ENCODE peak calls at places on chromosomes 5 and 9, in nine cellular contexts. H is cardiac muscle cell, P is nephron progenitor cell, A is psoas muscle, D is lower leg skin, W is mesothelial cell of epicardium, Y is cardiac fibroblast, R is body of pancreas, Z is GM23338. J is an unnamed sample.
A peak's percentile ranks its signal among the peaks of the same experiment; 100 is the strongest.

GRCh38 chr5:108216890-108217289 is 165.0 kb downstream of the FBXL17 start:
- DNase-seq in H (no peak), P (no peak), A (no peak), D (no peak), W (no peak), Y (peak; percentile 31), R (no peak), Z (no peak), J (no peak)

GRCh38 chr5:114419941-114420340 is 58.1 kb downstream of the KCNN2 start:
- DNase-seq in H (no peak), P (no peak), A (no peak), D (no peak), W (no peak), Y (peak; percentile 1), R (no peak), Z (no peak), J (no peak)

GRCh38 chr5:180718810-180719453 is 20.9 kb downstream of the OR2Y1 start:
- DNase-seq in H (peak; percentile 57), P (peak; percentile 27), A (no peak), D (no peak), W (no peak), Y (peak; percentile 50), R (no peak), Z (peak; percentile 69), J (peak; percentile 44)

GRCh38 chr5:65530904-65531303 is 32.1 kb downstream of the CENPK start:
- DNase-seq in H (no peak), P (no peak), A (no peak), D (no peak), W (no peak), Y (no peak), R (no peak), Z (no peak), J (no peak)

GRCh38 chr9:96638606-96639364 is 16.3 kb downstream of the PRXL2C start:
- DNase-seq in H (no peak), P (no peak), A (no peak), D (no peak), W (no peak), Y (no peak), R (no peak), Z (peak; percentile 43), J (no peak)

GRCh38 chr5:33491941-33492340 is 51.2 kb downstream of the TARS1 start:
- DNase-seq in H (no peak), P (no peak), A (no peak), D (no peak), W (no peak), Y (no peak), R (no peak), Z (no peak), J (no peak)

GRCh38 chr5:116650964-116651363 is 76.3 kb upstream of the SEMA6A start:
- DNase-seq in H (no peak), P (no peak), A (no peak), D (no peak), W (no peak), Y (no peak), R (no peak), Z (no peak), J (no peak)

GRCh38 chr5:67003373-67003905 is 193.2 kb downstream of the CD180 start:
- DNase-seq in H (no peak), P (no peak), A (no peak), D (no peak), W (no peak), Y (no peak), R (no peak), Z (no peak), J (no peak)

GRCh38 chr5:132090107-132090506 is 16.5 kb downstream of the CSF2 start:
- DNase-seq in H (no peak), P (no peak), A (no peak), D (no peak), W (no peak), Y (peak; percentile 73), R (no peak), Z (no peak), J (no peak)

GRCh38 chr5:152270117-152270516 is 135.0 kb downstream of the NMUR2 start:
- DNase-seq in H (no peak), P (no peak), A (no peak), D (no peak), W (no peak), Y (no peak), R (no peak), Z (no peak), J (no peak)
- TF ChIP-seq CTCF in H (no peak), P (no peak), A (no peak), D (no peak), W (no peak), Y (no peak), R (no peak), Z (no peak), J (no peak)

GRCh38 chr5:10724799-10725507 is 36.1 kb downstream of the DAP start:
- DNase-seq in H (no peak), P (no peak), A (peak; percentile 79), D (no peak), W (no peak), Y (peak; percentile 87), R (peak; percentile 72), Z (peak; percentile 54), J (no peak)
- TF ChIP-seq CTCF in H (peak; percentile 57), P (no peak), A (no peak), D (no peak), W (no peak), Y (peak; percentile 63), R (peak; percentile 24), Z (peak; percentile 40), J (no peak)

GRCh38 chr5:34656001-34656699 is at the start of gene RAI14:
- DNase-seq in H (peak; percentile 86), P (peak; percentile 85), A (peak; percentile 79), D (peak; percentile 53), W (peak; percentile 62), Y (peak; percentile 94), R (peak; percentile 84), Z (peak; percentile 87), J (peak; percentile 45)

GRCh38 chr5:34656700-34657549 is 797 bp downstream of the RAI14 start:
- DNase-seq in H (peak; percentile 33), P (peak; percentile 45), A (no peak), D (no peak), W (peak; percentile 34), Y (peak; percentile 39), R (peak; percentile 24), Z (peak; percentile 55), J (peak; percentile 48)

GRCh38 chr5:34657550-34657921 is 1.4 kb downstream of the RAI14 start:
- DNase-seq in H (peak; percentile 44), P (peak; percentile 50), A (peak; percentile 56), D (no peak), W (no peak), Y (peak; percentile 72), R (peak; percentile 17), Z (peak; percentile 67), J (peak; percentile 34)

GRCh38 chr5:34659168-34659567 is 3.0 kb downstream of the RAI14 start:
- DNase-seq in H (no peak), P (no peak), A (no peak), D (no peak), W (no peak), Y (no peak), R (no peak), Z (no peak), J (no peak)

DNA sequence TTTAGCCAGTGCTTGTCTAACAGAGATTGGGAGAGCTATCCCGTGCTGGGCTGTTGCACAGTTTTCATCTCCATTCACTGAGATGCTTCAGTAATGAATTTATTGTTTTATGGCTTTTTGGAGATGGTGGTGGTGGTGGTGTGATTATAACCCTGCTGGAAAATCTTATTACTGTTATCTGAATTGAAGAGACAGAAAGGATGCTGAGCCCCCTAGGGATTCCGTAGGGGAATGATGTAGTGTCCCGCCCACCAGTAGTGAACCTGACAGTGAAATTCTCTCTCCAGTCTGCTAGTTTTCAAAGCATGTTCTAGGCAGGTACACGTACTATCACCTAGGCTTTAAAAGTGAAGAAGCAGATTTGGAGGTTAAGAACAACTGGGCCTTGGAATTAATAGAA is 1.9 kb downstream of the RAI14 start:
- DNase-seq in H (no peak), P (no peak), A (no peak), D (no peak), W (no peak), Y (peak; percentile 26), R (no peak), Z (peak; percentile 38), J (peak; percentile 19)
- TF ChIP-seq CTCF in H (no peak), P (no peak), A (no peak), D (no peak), W (no peak), Y (no peak), R (no peak), Z (peak; percentile 5), J (no peak)

GRCh38 chr9:126894052-126894603 is 20.5 kb upstream of the RALGPS1 start:
- DNase-seq in H (no peak), P (no peak), A (no peak), D (no peak), W (no peak), Y (no peak), R (no peak), Z (peak; percentile 27), J (no peak)

GRCh38 chr9:126891676-126892075 is 22.9 kb upstream of the RALGPS1 start:
- DNase-seq in H (no peak), P (no peak), A (no peak), D (no peak), W (no peak), Y (no peak), R (no peak), Z (no peak), J (no peak)

DNA sequence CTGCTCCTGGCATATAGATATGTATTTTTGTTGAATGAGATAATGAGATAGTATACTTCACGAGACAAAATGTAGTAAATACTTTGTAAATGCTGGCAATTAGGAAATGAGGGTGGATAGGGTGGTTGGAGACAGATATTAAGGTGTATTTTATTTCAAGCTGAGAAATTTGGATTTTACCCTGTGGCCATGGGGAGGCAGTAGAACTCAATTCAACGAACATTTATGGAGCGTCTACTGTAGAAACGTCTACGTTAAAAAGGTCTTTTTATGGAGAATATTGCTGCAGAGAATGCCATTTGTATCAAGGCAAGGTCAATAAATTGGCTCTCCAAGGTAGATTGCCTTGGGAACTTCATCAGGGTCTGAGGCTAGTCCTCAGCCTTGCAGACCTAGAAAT is 21.5 kb upstream of the RALGPS1 start:
- DNase-seq in H (no peak), P (no peak), A (no peak), D (no peak), W (no peak), Y (no peak), R (no peak), Z (peak; percentile 61), J (no peak)
- TF ChIP-seq CTCF in H (peak; percentile 20), P (peak; percentile 33), A (no peak), D (no peak), W (no peak), Y (no peak), R (peak; percentile 36), Z (peak; percentile 69), J (no peak)

DNA sequence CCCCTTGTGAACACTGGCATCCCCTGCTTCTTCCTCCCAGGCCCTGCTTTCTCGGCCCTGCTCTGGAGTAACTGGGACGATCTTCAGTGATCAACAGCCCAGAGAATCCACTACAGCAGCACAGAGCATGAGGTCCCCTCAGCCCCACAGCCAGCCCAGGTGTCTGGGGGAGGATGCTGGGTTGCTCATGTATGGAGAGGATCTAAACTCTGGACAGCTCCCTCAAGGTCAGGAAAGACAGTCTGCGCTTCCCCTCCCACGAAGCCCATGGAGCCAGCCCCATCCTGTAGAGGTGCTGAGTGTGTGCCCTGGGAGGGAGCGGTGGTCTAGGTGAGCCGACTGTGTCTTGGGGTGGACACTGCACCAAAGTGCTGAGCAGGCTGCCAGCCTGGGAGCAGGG is 190.2 kb downstream of the GABBR2 start:
- DNase-seq in H (no peak), P (peak; percentile 23), A (no peak), D (no peak), W (no peak), Y (no peak), R (no peak), Z (no peak), J (no peak)
- TF ChIP-seq CTCF in H (no peak), P (no peak), A (no peak), D (no peak), W (no peak), Y (no peak), R (no peak), Z (no peak), J (no peak)

J was measured in GM20000.